ENCODE peak calls at places on chromosomes 4 and X, in six cellular contexts. L, D, E, K, U and J are unnamed samples.

GRCh38 chrX:150846130-150846529 is 52.3 kb downstream of the CD99L2 start:
- DNase-seq in E (no peak), K (no peak), D (no peak), L (no peak), U (no peak), J (no peak)

GRCh38 chr4:24274401-24275035 is 309.8 kb downstream of the DHX15 start:
- DNase-seq in L (no peak), U (peak), E (no peak), K (no peak), D (no peak), J (peak)

GRCh38 chr4:84215218-84215617 is 283.9 kb downstream of the NKX6-1 start:
- DNase-seq in U (peak), D (no peak), E (no peak), L (no peak), K (no peak), J (peak)

GRCh38 chr4:65623509-65623908 is 46.8 kb downstream of the EPHA5 start:
- DNase-seq in U (peak), L (no peak), D (no peak), E (no peak), K (peak), J (peak)

GRCh38 chrX:117274943-117275342 is 812.2 kb upstream of the CT83 start:
- DNase-seq in L (no peak), E (no peak), U (no peak), D (no peak), K (no peak), J (no peak)

GRCh38 chr4:29278580-29278979 is 1441.6 kb upstream of the PCDH7 start:
- DNase-seq in L (no peak), D (no peak), U (peak), K (no peak), E (no peak), J (no peak)

GRCh38 chr4:65645185-65645584 is 25.1 kb downstream of the EPHA5 start:
- DNase-seq in D (no peak), L (no peak), E (no peak), U (no peak), K (no peak), J (no peak)

GRCh38 chr4:146123231-146123630 is 52.3 kb upstream of the LSM6 start:
- DNase-seq in K (no peak), L (no peak), E (no peak), U (no peak), D (no peak), J (no peak)

GRCh38 chr4:184596617-184597185 is 52.5 kb downstream of the CASP3 start:
- DNase-seq in L (no peak), E (no peak), U (peak), D (no peak), K (no peak), J (no peak)

GRCh38 chr4:173025131-173025530 is 143.5 kb upstream of the GALNT7 start:
- DNase-seq in K (peak), L (peak), D (no peak), E (peak), U (peak), J (peak)

GRCh38 chr4:144421839-144422565 is 224.0 kb upstream of the HHIP start:
- DNase-seq in D (no peak), E (no peak), K (no peak), U (no peak), L (no peak), J (no peak)

GRCh38 chrX:41921492-41922124 is 1.7 kb downstream of the CASK start:
- DNase-seq in U (peak), L (no peak), K (no peak), E (no peak), D (no peak), J (peak)

GRCh38 chrX:118254611-118255010 is 91.3 kb upstream of the WDR44 start:
- DNase-seq in L (peak), U (peak), K (peak), D (no peak), E (peak), J (peak)

GRCh38 chr4:168558587-168558986 is 61.7 kb downstream of the PALLD start:
- DNase-seq in L (no peak), K (peak), E (no peak), U (peak), D (no peak), J (peak)

GRCh38 chrX:21723097-21723496 is 34.8 kb downstream of the SMPX start:
- DNase-seq in D (no peak), E (no peak), L (no peak), U (no peak), K (no peak), J (no peak)

GRCh38 chr4:98955229-98955628 is 26.3 kb upstream of the EIF4E start:
- DNase-seq in E (no peak), U (no peak), D (no peak), K (no peak), L (no peak), J (no peak)

GRCh38 chr4:73742776-73743175 is 2.4 kb downstream of the CXCL8 start:
- DNase-seq in D (no peak), K (no peak), L (no peak), U (no peak), E (no peak), J (no peak)

GRCh38 chr4:1660948-1661677 is 23.0 kb downstream of the FAM53A start:
- DNase-seq in E (no peak), K (no peak), D (peak), U (no peak), L (no peak), J (no peak)

GRCh38 chr4:174120446-174121142 is 162.9 kb downstream of the FBXO8 start:
- DNase-seq in E (no peak), D (peak), U (peak), K (peak), L (peak), J (peak)

GRCh38 chr4:26326791-26327190 is 6.0 kb downstream of the RBPJ start:
- DNase-seq in E (no peak), U (peak), D (no peak), K (no peak), L (no peak), J (peak)

GRCh38 chrX:39815621-39816020 is 282.1 kb downstream of the BCOR start:
- DNase-seq in D (no peak), E (no peak), L (peak), U (peak), K (no peak), J (peak)

GRCh38 chr4:1643971-1644735 is 40.0 kb downstream of the FAM53A start:
- DNase-seq in U (no peak), L (no peak), D (no peak), K (no peak), E (no peak), J (no peak)

GRCh38 chrX:104684077-104684476 is 118.1 kb downstream of the IL1RAPL2 start:
- DNase-seq in E (no peak), D (no peak), L (no peak), K (no peak), U (no peak), J (no peak)

GRCh38 chr4:56643596-56643995 is 37.5 kb downstream of the HOPX start:
- DNase-seq in D (no peak), U (no peak), E (no peak), L (no peak), K (no peak), J (no peak)

GRCh38 chr4:100284302-100284701 is 94.0 kb upstream of the DDIT4L start:
- DNase-seq in E (no peak), K (no peak), L (no peak), D (no peak), U (no peak), J (no peak)

GRCh38 chrX:43860646-43861370 is 21.4 kb downstream of the MAOB start:
- DNase-seq in K (no peak), L (no peak), E (no peak), U (peak), D (no peak), J (peak)

GRCh38 chr4:39279416-39279815 is 86.7 kb downstream of the RFC1 start:
- DNase-seq in D (no peak), U (peak), E (no peak), K (no peak), L (no peak), J (no peak)